ENCODE peak calls at places on chromosomes 5 and 9, in five cellular contexts. X is adipocyte, L is IMR-90, Q is H1, T is colonic mucosa. D is an unnamed sample. For H3K4me1 and H3K9me3, the result is how much of the 10 kb centered on the place peaks cover.

GRCh38 chr5:115192098-115192497 is 22.4 kb upstream of the TRIM36 start:
- DNase-seq in X (no peak), L (no peak), Q (no peak), T (peak), D (no peak)

GRCh38 chr5:111719773-111720172 is 37.2 kb downstream of the NREP start:
- DNase-seq in X (no peak), L (no peak), Q (no peak), T (no peak), D (peak)

GRCh38 chr9:29730096-29730621 is 2156.9 kb upstream of the C9orf72 start:
- DNase-seq in X (no peak), L (no peak), Q (no peak), T (no peak), D (no peak)

GRCh38 chr5:55497712-55498111 is 37.1 kb downstream of the PLPP1 start:
- DNase-seq in X (no peak), L (no peak), Q (no peak), T (no peak), D (no peak)

GRCh38 chr5:133381571-133382365 is 230.6 kb downstream of the FSTL4 start:
- DNase-seq in X (no peak), L (no peak), Q (no peak), T (no peak), D (no peak)

GRCh38 chr5:2113348-2114131 is 230.8 kb upstream of the IRX4 start:
- DNase-seq in X (no peak), L (no peak), Q (no peak), T (no peak), D (no peak)

GRCh38 chr9:111759762-111760639 is 34.7 kb downstream of the SHOC1 start:
- DNase-seq in X (peak), L (peak), Q (no peak), T (peak), D (peak)

GRCh38 chr5:1174122-1174936 is 27.1 kb upstream of the SLC6A19 start:
- DNase-seq in X (peak), L (peak), Q (peak), T (peak), D (peak)

GRCh38 chr5:150625831-150626746 is 14.4 kb upstream of the SYNPO start:
- DNase-seq in X (no peak), L (no peak), Q (no peak), T (no peak), D (no peak)

GRCh38 chr9:120434532-120434931 is 145.4 kb downstream of the CDK5RAP2 start:
- DNase-seq in X (peak), L (peak), Q (no peak), T (peak), D (peak)

GRCh38 chr5:159469496-159470370 is 139.4 kb upstream of the IL12B start:
- DNase-seq in X (no peak), L (no peak), Q (no peak), T (no peak), D (peak)

GRCh38 chr9:35972093-35972492 is 14.1 kb upstream of the OR2S2 start:
- DNase-seq in X (no peak), L (no peak), Q (peak), T (no peak), D (no peak)

GRCh38 chr5:83029-83428 is 8.9 kb upstream of the PLEKHG4B start:
- DNase-seq in X (no peak), L (no peak), Q (no peak), T (no peak), D (no peak)

GRCh38 chr9:127835930-127836586 is 18.4 kb downstream of the ENG start:
- DNase-seq in X (peak), L (peak), Q (no peak), T (no peak), D (peak)

GRCh38 chr9:1071730-1072129 is 21.6 kb downstream of the DMRT2 start:
- DNase-seq in X (no peak), L (no peak), Q (no peak), T (peak), D (no peak)

GRCh38 chr9:136784249-136784996 is 6.7 kb upstream of the TMEM141 start:
- DNase-seq in X (peak), L (no peak), Q (no peak), T (peak), D (peak)

GRCh38 chr5:68795190-68795589 is 298.6 kb upstream of the SLC30A5 start:
- DNase-seq in X (no peak), L (no peak), Q (no peak), T (no peak), D (no peak)

GRCh38 chr5:138632900-138633489 is 57.8 kb upstream of the HSPA9 start:
- DNase-seq in X (peak), L (peak), Q (peak), T (peak), D (peak)

GRCh38 chr5:172902497-172903472 is 56.4 kb upstream of the RPL26L1 start:
- DNase-seq in X (peak), L (peak), Q (peak), T (peak), D (peak)

GRCh38 chr5:174844971-174845370 is 120.6 kb downstream of the MSX2 start:
- DNase-seq in X (no peak), L (no peak), Q (no peak), T (no peak), D (no peak)

GRCh38 chr9:96859461-96860198 is 5.3 kb upstream of the ZNF782 start:
- DNase-seq in X (peak), L (peak), Q (no peak), T (no peak), D (peak)
- H3K9ac ChIP-seq in X (no peak), L (no peak), Q (no peak), T (no peak), D (no peak)

GRCh38 chr9:21683484-21684175 is 118.8 kb upstream of the MTAP start:
- DNase-seq in X (no peak), L (no peak), Q (no peak), T (no peak), D (no peak)

GRCh38 chr9:21681641-21682040 is 120.8 kb upstream of the MTAP start:
- DNase-seq in X (peak), L (peak), Q (no peak), T (no peak), D (peak)

GRCh38 chr9:21680590-21680989 is 121.8 kb upstream of the MTAP start:
- DNase-seq in X (no peak), L (no peak), Q (no peak), T (no peak), D (no peak)

GRCh38 chr9:21682981-21683380 is 119.5 kb upstream of the MTAP start:
- DNase-seq in X (no peak), L (peak), Q (no peak), T (no peak), D (peak)

DNA sequence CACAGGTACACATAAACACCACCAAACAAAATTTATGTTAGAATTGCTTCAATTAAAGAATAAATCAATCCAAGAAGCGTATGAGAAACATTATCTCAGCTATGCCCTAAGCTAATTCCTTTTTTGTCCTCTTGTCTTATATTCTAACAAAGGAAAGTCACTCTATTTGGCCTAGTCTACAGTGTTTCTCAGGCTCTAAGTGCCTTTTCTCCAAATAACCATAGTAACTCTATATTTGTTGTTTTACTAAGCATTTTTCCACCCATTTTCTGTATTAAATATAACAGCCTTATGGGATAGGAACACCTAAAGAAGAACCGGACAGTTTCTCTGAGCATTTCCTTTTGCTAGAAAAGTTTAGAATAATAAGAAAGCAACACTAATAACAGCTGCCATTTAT is 120.1 kb upstream of the MTAP start:
- DNase-seq in X (no peak), L (no peak), Q (no peak), T (no peak), D (peak)
- H3K4me1 ChIP-seq in X (half or more), L (under half), Q (under half), T (under half), D (half or more)

DNA sequence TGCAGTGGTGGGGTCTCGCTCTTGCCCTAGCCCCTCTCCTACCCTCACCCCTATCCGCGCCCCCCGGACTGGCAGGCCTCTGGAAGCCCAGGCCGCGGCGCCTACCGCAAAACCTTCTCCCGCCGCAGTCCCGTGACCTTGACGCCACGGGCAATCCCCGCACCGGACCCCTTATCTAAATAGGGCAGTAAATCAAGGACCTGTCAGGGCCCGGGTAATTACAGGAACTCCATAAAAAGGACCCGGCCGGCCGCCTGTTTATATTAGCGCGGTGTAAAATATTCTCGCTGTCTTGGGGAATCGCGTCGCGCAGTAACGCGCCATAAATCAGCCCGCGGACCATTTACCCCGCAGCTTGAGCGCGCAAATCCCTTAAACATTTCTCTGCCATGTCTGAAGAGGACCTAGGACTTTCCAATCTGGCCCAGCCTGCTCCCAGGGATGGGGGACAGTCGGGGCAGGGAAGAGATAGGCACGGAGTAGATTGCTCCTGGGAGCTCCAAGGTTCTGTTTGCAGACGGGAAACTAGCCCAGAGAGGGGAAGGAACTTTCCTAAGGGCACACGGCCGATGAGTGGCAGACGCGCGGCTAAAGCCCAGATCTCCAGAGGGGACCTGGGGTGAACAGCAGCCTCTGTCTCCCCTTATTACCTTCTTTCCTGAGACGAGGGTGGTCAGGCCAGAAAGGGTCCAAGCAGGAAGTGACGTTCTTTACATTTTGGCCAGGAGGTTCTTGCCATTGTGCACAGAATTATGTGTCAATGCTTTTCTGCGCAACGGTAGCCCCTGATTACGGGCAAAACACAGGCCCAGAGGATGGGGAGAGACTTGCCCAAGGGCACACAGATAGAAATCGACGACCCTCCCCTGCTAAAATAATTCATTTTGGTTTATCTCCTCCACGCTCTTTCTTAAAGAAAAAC is 4.8 kb upstream of the HAND1 start:
- DNase-seq in X (no peak), L (no peak), Q (peak), T (no peak), D (no peak)
- H3K9me3 ChIP-seq in X (under half), L (under half), Q (under half), T (under half), D (under half)

DNA sequence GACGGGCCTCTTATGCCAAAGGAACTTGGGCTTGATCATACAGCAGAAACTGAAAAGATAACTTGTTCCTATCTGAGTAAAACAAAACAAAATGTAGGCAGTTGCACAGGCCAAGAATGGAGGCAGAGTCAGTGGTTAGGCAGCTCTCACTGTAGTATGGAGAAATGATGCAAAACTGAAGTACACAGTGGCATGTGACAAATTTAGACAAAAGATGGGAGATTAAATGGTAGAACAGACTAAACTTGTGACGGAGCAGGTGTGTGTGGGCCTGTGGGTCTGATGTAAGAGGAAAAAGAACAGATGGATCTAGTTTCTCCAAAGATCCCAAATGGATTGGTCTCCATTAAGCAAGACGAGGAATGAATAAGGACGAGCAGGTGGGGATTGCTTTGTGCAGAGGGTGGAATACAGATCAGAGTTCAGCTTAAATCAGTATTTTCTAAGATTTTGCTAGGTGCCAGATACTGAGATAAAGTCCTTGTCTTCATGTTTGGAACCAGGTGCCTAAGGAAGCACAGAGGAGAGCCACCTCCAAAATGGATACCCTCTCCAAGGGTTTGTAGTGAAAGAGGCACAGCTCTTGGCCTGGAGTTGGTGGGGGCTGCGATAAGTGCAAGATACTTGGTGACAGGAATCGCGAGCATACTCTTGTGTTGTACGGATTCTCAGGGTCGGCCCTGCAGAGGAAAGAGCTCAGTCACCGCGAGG is 722 bp upstream of the DCP2 start:
- DNase-seq in X (no peak), L (no peak), Q (no peak), T (no peak), D (no peak)
- H3K9ac ChIP-seq in X (peak), L (peak), Q (peak), T (peak), D (peak)

DNA sequence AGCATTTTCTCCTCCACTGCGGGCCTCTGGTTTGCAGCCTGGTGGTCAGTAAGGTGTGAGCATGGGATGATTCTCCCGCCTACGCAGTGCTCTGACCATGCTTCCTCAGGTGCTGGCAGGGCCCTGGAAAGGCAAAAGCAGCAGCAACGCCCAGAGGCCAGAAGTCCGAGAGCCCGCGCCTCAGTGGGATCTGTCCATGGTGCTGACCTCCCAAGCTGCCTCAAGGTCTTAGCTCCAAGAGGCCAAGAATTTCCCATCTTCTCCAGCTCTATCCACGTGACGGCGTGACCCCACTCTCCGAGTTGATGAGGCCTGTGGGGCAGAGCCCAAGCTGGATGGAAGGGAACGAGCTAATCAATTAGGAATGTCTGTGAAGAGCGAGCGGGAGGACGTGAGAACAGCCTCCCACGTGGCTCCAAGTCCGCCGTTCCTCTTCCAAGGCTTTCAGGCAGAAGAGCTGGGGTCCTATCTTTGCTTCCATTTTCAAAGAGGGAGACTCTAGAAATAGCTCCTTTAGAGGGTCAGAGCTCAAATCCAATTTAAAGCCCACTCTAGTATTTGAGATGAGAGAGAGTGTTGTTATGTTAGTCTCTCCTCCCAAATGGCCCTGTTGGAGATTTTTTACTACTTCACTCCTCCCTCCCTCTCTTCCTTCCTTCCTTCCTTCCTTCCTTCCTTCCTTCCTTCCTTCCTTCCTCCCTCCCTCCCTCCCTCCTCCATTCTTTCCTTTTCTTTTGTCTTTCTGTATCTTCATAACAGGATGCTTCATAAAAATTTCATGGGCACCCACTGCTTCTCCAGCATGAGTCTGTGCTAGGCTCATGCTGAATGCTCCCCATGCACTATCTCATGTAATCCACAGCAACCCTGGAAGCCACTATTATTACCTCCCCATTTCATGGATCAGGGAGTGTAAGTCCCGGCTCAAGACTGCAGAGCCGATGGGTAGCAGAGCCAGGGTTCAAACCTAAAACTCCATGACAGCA is 69.3 kb downstream of the OLFM1 start:
- DNase-seq in X (peak), L (peak), Q (peak), T (no peak), D (peak)
- H3K4me1 ChIP-seq in X (under half), L (under half), Q (under half), T (under half), D (under half)

D was measured in GM23248.